ENCODE peak calls at places on chromosomes 16 and 17, in four cellular contexts. One of them, this sample, is unnamed.

GRCh38 chr16:53091508-53092211 is 36.9 kb downstream of the CHD9 start:
- DNase-seq in lower leg skin: peak; percentile 83
- DNase-seq in AG10803: peak; percentile 91
- DNase-seq in fibroblast of mammary gland: peak; percentile 99
- DNase-seq in this sample: peak; percentile 89

GRCh38 chr17:8698142-8699050 is 46.2 kb downstream of the CCDC42 start:
- DNase-seq in lower leg skin: no peak
- DNase-seq in AG10803: peak; percentile 63
- DNase-seq in fibroblast of mammary gland: peak; percentile 74
- DNase-seq in this sample: peak; percentile 27

GRCh38 chr17:50649042-50649908 is 14.6 kb downstream of the ABCC3 start:
- DNase-seq in lower leg skin: no peak
- DNase-seq in AG10803: no peak
- DNase-seq in fibroblast of mammary gland: peak; percentile 64
- DNase-seq in this sample: no peak

GRCh38 chr16:22813223-22813945 is 578 bp upstream of the HS3ST2 start:
- DNase-seq in lower leg skin: peak; percentile 22
- DNase-seq in AG10803: peak; percentile 23
- DNase-seq in fibroblast of mammary gland: peak; percentile 43
- DNase-seq in this sample: peak; percentile 34

GRCh38 chr17:21194210-21194609 is 19.8 kb downstream of the TMEM11 start:
- DNase-seq in lower leg skin: no peak
- DNase-seq in AG10803: peak; percentile 37
- DNase-seq in fibroblast of mammary gland: no peak
- DNase-seq in this sample: no peak

GRCh38 chr16:12062343-12063003 is 85.9 kb downstream of the SNX29 start:
- DNase-seq in lower leg skin: peak; percentile 95
- DNase-seq in AG10803: peak; percentile 97
- DNase-seq in fibroblast of mammary gland: peak; percentile 94
- DNase-seq in this sample: peak; percentile 96

GRCh38 chr17:68294196-68294555 is 2.9 kb downstream of the ARSG start:
- DNase-seq in lower leg skin: no peak
- DNase-seq in AG10803: no peak
- DNase-seq in fibroblast of mammary gland: no peak
- DNase-seq in this sample: no peak

GRCh38 chr16:48231675-48232214 is 12.4 kb upstream of the LONP2 start:
- DNase-seq in lower leg skin: no peak
- DNase-seq in AG10803: peak; percentile 53
- DNase-seq in fibroblast of mammary gland: peak; percentile 47
- DNase-seq in this sample: peak; percentile 16

GRCh38 chr17:7383742-7384488 is 3.0 kb downstream of the TNK1 start:
- DNase-seq in lower leg skin: no peak
- DNase-seq in AG10803: no peak
- DNase-seq in fibroblast of mammary gland: no peak
- DNase-seq in this sample: no peak

GRCh38 chr16:12903325-12904040 is 2.1 kb downstream of the SHISA9 start:
- DNase-seq in lower leg skin: no peak
- DNase-seq in AG10803: no peak
- DNase-seq in fibroblast of mammary gland: no peak
- DNase-seq in this sample: no peak

GRCh38 chr17:33469411-33469810 is 176.3 kb upstream of the ASIC2 start:
- DNase-seq in lower leg skin: no peak
- DNase-seq in AG10803: no peak
- DNase-seq in fibroblast of mammary gland: no peak
- DNase-seq in this sample: no peak

GRCh38 chr16:30075503-30076275 is at the start of gene PPP4C:
- DNase-seq in lower leg skin: peak; percentile 86
- DNase-seq in AG10803: peak; percentile 86
- DNase-seq in fibroblast of mammary gland: peak; percentile 86
- DNase-seq in this sample: peak; percentile 84

GRCh38 chr17:74206332-74206818 is 2.9 kb downstream of the RPL38 start:
- DNase-seq in lower leg skin: no peak
- DNase-seq in AG10803: no peak
- DNase-seq in fibroblast of mammary gland: peak; percentile 20
- DNase-seq in this sample: no peak

GRCh38 chr16:86225905-86226371 is 284.4 kb upstream of the FOXF1 start:
- DNase-seq in lower leg skin: no peak
- DNase-seq in AG10803: no peak
- DNase-seq in fibroblast of mammary gland: no peak
- DNase-seq in this sample: no peak

GRCh38 chr16:57609541-57610401 is 18.7 kb upstream of the ADGRG1 start:
- DNase-seq in lower leg skin: peak; percentile 15
- DNase-seq in AG10803: no peak
- DNase-seq in fibroblast of mammary gland: no peak
- DNase-seq in this sample: no peak

GRCh38 chr17:50240876-50241275 is 33.4 kb upstream of the TMEM92 start:
- DNase-seq in lower leg skin: no peak
- DNase-seq in AG10803: peak; percentile 89
- DNase-seq in fibroblast of mammary gland: peak; percentile 71
- DNase-seq in this sample: peak; percentile 53

GRCh38 chr16:50548659-50549560 is 714 bp downstream of the NKD1 start:
- DNase-seq in lower leg skin: no peak
- DNase-seq in AG10803: no peak
- DNase-seq in fibroblast of mammary gland: no peak
- DNase-seq in this sample: no peak

GRCh38 chr17:34989473-34989872 is 9.2 kb downstream of the LIG3 start:
- DNase-seq in lower leg skin: no peak
- DNase-seq in AG10803: no peak
- DNase-seq in fibroblast of mammary gland: no peak
- DNase-seq in this sample: no peak

GRCh38 chr16:53896711-53897110 is 192.8 kb downstream of the FTO start:
- DNase-seq in lower leg skin: no peak
- DNase-seq in AG10803: peak; percentile 10
- DNase-seq in fibroblast of mammary gland: no peak
- DNase-seq in this sample: no peak

GRCh38 chr17:15511142-15511541 is 43.7 kb upstream of the CDRT4 start:
- DNase-seq in lower leg skin: no peak
- DNase-seq in AG10803: no peak
- DNase-seq in fibroblast of mammary gland: no peak
- DNase-seq in this sample: no peak

GRCh38 chr17:77188084-77189066 is 47.6 kb downstream of the SEC14L1 start:
- DNase-seq in lower leg skin: no peak
- DNase-seq in AG10803: no peak
- DNase-seq in fibroblast of mammary gland: no peak
- DNase-seq in this sample: no peak

GRCh38 chr16:626787-627457 is 3.9 kb upstream of the WFIKKN1 start:
- DNase-seq in lower leg skin: no peak
- DNase-seq in AG10803: peak; percentile 94
- DNase-seq in fibroblast of mammary gland: peak; percentile 98
- DNase-seq in this sample: peak; percentile 96

GRCh38 chr17:80921159-80921558 is 70.5 kb upstream of the CHMP6 start:
- DNase-seq in lower leg skin: no peak
- DNase-seq in AG10803: no peak
- DNase-seq in fibroblast of mammary gland: no peak
- DNase-seq in this sample: no peak

GRCh38 chr17:27083408-27084185 is 210.3 kb upstream of the WSB1 start:
- DNase-seq in lower leg skin: no peak
- DNase-seq in AG10803: no peak
- DNase-seq in fibroblast of mammary gland: no peak
- DNase-seq in this sample: no peak

GRCh38 chr16:11604783-11605563 is 18.3 kb upstream of the LITAF start:
- DNase-seq in lower leg skin: no peak
- DNase-seq in AG10803: no peak
- DNase-seq in fibroblast of mammary gland: peak; percentile 71
- DNase-seq in this sample: no peak

GRCh38 chr17:73234746-73235145 is 26.9 kb downstream of the CPSF4L start:
- DNase-seq in lower leg skin: no peak
- DNase-seq in AG10803: no peak
- DNase-seq in fibroblast of mammary gland: no peak
- DNase-seq in this sample: no peak

GRCh38 chr17:2233441-2233947 is 70.1 kb downstream of the SMG6 start:
- DNase-seq in lower leg skin: no peak
- DNase-seq in AG10803: peak; percentile 86
- DNase-seq in fibroblast of mammary gland: peak; percentile 97
- DNase-seq in this sample: peak; percentile 57

GRCh38 chr17:66056148-66056547 is 135.8 kb downstream of the CEP112 start:
- DNase-seq in lower leg skin: no peak
- DNase-seq in AG10803: no peak
- DNase-seq in fibroblast of mammary gland: no peak
- DNase-seq in this sample: no peak

GRCh38 chr17:16477255-16477654 is 14.7 kb downstream of the LRRC75A start:
- DNase-seq in lower leg skin: peak; percentile 36
- DNase-seq in AG10803: peak; percentile 85
- DNase-seq in fibroblast of mammary gland: peak; percentile 91
- DNase-seq in this sample: peak; percentile 77

DNA sequence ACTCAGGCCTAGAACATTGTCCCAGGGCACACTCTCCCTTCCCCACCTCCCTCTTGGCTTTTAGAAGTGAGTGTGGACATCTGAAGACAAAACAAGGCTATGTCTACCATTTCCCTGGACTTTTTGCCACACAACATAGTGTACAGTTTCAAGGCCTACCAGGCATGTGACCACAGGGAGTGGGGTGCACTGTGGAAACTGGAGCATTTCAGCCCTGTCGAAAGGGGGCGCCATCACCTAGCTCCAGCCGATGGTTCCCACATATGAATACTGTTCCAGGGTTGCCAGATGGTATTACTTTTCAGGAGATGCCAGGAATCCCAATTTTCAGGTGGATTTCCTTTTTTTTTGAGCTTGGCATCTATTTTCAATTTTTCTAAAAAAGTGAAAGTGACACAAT is 140.7 kb downstream of the KATNIP start:
- DNase-seq in lower leg skin: no peak
- DNase-seq in AG10803: peak; percentile 23
- DNase-seq in fibroblast of mammary gland: peak; percentile 21
- DNase-seq in this sample: peak; percentile 37
- TF ChIP-seq CTCF in lower leg skin: no peak
- TF ChIP-seq CTCF in AG10803: peak; percentile 62
- TF ChIP-seq CTCF in fibroblast of mammary gland: peak; percentile 58
- TF ChIP-seq CTCF in this sample: peak; percentile 83

DNA sequence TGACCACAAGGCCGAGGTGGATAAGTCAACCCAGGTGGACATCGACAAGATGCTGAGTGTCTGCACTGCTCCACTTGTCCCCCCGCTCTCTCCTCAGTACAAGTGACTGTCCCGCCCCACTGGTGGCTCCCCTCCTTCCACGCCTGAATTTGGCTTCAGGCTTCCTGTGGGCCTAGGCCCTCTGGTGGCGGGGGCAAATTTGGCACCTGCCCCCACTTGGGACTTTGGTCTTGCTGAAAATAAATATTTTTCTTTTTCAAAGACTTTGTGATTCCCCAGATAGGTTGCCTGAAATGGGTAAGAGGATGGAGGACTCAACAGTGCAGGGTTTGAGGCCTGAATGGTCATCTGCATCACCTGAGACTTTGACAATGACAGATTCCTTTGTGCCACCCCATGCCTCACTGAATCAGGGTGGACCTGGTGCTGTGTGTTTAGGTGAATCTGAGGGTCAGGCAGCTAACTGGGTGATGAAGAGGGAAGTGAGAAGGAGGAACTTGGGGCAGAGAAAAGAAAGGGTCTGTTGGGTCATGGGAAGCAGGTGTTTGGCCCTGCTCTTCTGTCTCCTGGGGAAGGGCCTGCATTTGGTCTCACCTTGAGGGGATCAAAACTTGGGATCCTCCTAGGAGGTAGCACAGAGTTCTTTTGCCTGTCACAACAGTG is 2.0 kb downstream of the C16orf86 start:
- DNase-seq in lower leg skin: no peak
- DNase-seq in AG10803: no peak
- DNase-seq in fibroblast of mammary gland: no peak
- DNase-seq in this sample: no peak
- TF ChIP-seq CTCF in lower leg skin: no peak
- TF ChIP-seq CTCF in AG10803: peak; percentile 9
- TF ChIP-seq CTCF in fibroblast of mammary gland: peak; percentile 22
- TF ChIP-seq CTCF in this sample: peak; percentile 9

DNA sequence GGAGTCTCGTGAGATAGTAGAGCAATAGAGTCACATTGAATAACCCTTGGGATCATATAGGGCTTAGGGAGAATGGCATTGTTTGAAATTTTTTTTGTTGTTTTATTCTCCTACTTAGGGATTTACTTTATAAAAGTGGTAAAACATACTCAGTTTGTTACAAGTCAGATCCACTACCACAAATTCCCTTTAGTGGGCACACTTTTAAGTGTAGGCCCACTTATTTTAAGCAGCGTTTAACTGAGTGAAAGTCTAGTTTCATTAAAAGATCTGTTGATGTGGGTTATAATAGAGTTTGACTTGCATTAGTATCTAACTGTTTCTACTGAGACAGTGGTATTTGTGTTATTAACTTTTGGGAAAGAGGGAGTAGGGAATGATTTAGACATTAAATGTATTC is 49.3 kb downstream of the USP10 start:
- DNase-seq in lower leg skin: no peak
- DNase-seq in AG10803: no peak
- DNase-seq in fibroblast of mammary gland: no peak
- DNase-seq in this sample: no peak
- TF ChIP-seq CTCF in lower leg skin: no peak
- TF ChIP-seq CTCF in AG10803: peak; percentile 32
- TF ChIP-seq CTCF in fibroblast of mammary gland: no peak
- TF ChIP-seq CTCF in this sample: peak; percentile 12

GRCh38 chr16:8660841-8661301 is 13.5 kb upstream of the ABAT start:
- DNase-seq in lower leg skin: peak; percentile 22
- DNase-seq in AG10803: peak; percentile 47
- DNase-seq in fibroblast of mammary gland: peak; percentile 54
- DNase-seq in this sample: peak; percentile 13
- TF ChIP-seq CTCF in lower leg skin: no peak
- TF ChIP-seq CTCF in AG10803: peak; percentile 66
- TF ChIP-seq CTCF in fibroblast of mammary gland: peak; percentile 56
- TF ChIP-seq CTCF in this sample: peak; percentile 78

GRCh38 chr16:89359296-89360147 is 130.8 kb downstream of the ANKRD11 start:
- DNase-seq in lower leg skin: no peak
- DNase-seq in AG10803: no peak
- DNase-seq in fibroblast of mammary gland: peak; percentile 48
- DNase-seq in this sample: no peak

GRCh38 chr16:89357055-89357454 is 133.3 kb downstream of the ANKRD11 start:
- DNase-seq in lower leg skin: no peak
- DNase-seq in AG10803: no peak
- DNase-seq in fibroblast of mammary gland: no peak
- DNase-seq in this sample: no peak

GRCh38 chr16:89355686-89356085 is 134.7 kb downstream of the ANKRD11 start:
- DNase-seq in lower leg skin: no peak
- DNase-seq in AG10803: no peak
- DNase-seq in fibroblast of mammary gland: no peak
- DNase-seq in this sample: no peak

GRCh38 chr16:89358030-89359005 is 132.0 kb downstream of the ANKRD11 start:
- DNase-seq in lower leg skin: no peak
- DNase-seq in AG10803: no peak
- DNase-seq in fibroblast of mammary gland: no peak
- DNase-seq in this sample: no peak

DNA sequence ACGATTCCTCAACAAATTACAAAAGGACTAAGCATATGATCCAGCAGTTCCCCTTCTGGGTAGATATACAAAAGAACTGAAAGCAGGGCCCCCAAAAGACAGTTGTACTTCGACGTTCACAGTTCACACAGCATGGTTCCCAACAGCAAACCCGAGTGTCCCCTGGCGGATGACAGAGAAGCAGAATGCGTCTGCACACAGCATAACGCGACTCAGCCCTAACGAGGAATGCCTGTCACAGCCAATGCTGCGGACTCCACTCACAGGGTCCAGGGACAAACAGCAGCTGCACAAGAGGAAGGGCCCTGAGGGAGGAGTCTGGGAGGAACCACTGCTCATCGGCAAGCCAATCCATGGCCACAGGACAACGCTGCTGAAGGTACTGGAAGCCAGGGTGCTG is 132.9 kb downstream of the ANKRD11 start:
- DNase-seq in lower leg skin: no peak
- DNase-seq in AG10803: no peak
- DNase-seq in fibroblast of mammary gland: no peak
- DNase-seq in this sample: no peak
- TF ChIP-seq CTCF in lower leg skin: no peak
- TF ChIP-seq CTCF in AG10803: no peak
- TF ChIP-seq CTCF in fibroblast of mammary gland: no peak
- TF ChIP-seq CTCF in this sample: no peak

This sample was measured in HFFc6.